ENCODE peak calls at places on chromosome 15, in six cellular contexts. I is esophagus muscularis mucosa, R is neural crest cell, H is astrocyte of the spinal cord, J is HFFc6, B is mesothelial cell of epicardium. S is an unnamed sample.
A peak's percentile ranks its signal among the peaks of the same experiment; 100 is the strongest.

GRCh38 chr15:92158426-92158825 is 235.3 kb upstream of the ST8SIA2 start:
- DNase-seq in I (no peak), B (no peak), R (no peak), H (no peak), J (no peak), S (no peak)

GRCh38 chr15:84633311-84634227 is 20.5 kb downstream of the WDR73 start:
- DNase-seq in J (peak; percentile 60), B (peak; percentile 58), H (peak; percentile 78), R (peak; percentile 54), I (peak; percentile 93), S (peak; percentile 55)

GRCh38 chr15:71888797-71889196 is 78.4 kb downstream of the NR2E3 start:
- DNase-seq in H (no peak), B (no peak), I (no peak), J (no peak), R (no peak), S (no peak)

GRCh38 chr15:75551076-75551475 is 28.0 kb downstream of the PTPN9 start:
- DNase-seq in B (no peak), H (no peak), R (no peak), I (no peak), J (no peak), S (no peak)

GRCh38 chr15:69149803-69150202 is 10.6 kb upstream of the GLCE start:
- DNase-seq in I (no peak), H (no peak), B (no peak), J (no peak), R (no peak), S (no peak)

GRCh38 chr15:24954783-24955548 is at the start of the genes SNRPN and SNURF:
- DNase-seq in R (peak; percentile 53), B (peak; percentile 42), H (peak; percentile 80), I (no peak), J (peak; percentile 67), S (peak; percentile 64)

GRCh38 chr15:101178414-101178813 is 73.4 kb downstream of the CHSY1 start:
- DNase-seq in J (no peak), I (no peak), B (no peak), R (no peak), H (no peak), S (no peak)

GRCh38 chr15:45521596-45522167 is 873 bp downstream of the SLC30A4 start:
- DNase-seq in I (no peak), R (no peak), J (no peak), B (no peak), H (peak; percentile 22), S (no peak)

GRCh38 chr15:37653018-37653417 is 281.4 kb upstream of the TMCO5A start:
- DNase-seq in J (no peak), R (no peak), I (no peak), B (no peak), H (no peak), S (no peak)

GRCh38 chr15:63892794-63893441 is 59.2 kb upstream of the HERC1 start:
- DNase-seq in R (no peak), H (no peak), I (no peak), J (no peak), B (no peak), S (peak; percentile 73)

GRCh38 chr15:63374686-63375520 is 6.7 kb downstream of the CA12 start:
- DNase-seq in R (no peak), J (peak; percentile 60), I (no peak), H (peak; percentile 87), B (no peak), S (no peak)

GRCh38 chr15:35963316-35963715 is 417.4 kb upstream of the DPH6 start:
- DNase-seq in R (no peak), B (no peak), H (no peak), I (no peak), J (no peak), S (no peak)

GRCh38 chr15:74820056-74820455 is 6.4 kb upstream of the CPLX3 start:
- DNase-seq in H (no peak), B (no peak), J (no peak), I (no peak), R (no peak), S (no peak)

GRCh38 chr15:42128476-42128875 is 28.0 kb downstream of the PLA2G4F start:
- DNase-seq in B (no peak), J (no peak), R (no peak), I (peak; percentile 62), H (no peak), S (no peak)

GRCh38 chr15:98375513-98376360 is 272.6 kb upstream of the IGF1R start:
- DNase-seq in J (no peak), H (no peak), B (no peak), I (no peak), R (no peak), S (no peak)

GRCh38 chr15:50315814-50316630 is 39.0 kb downstream of the GABPB1 start:
- DNase-seq in R (no peak), H (peak; percentile 62), J (peak; percentile 63), I (no peak), B (no peak), S (no peak)

GRCh38 chr15:50908209-50909043 is at the start of gene AP4E1:
- DNase-seq in R (peak; percentile 93), H (peak; percentile 96), B (peak; percentile 79), I (peak; percentile 99), J (peak; percentile 87), S (peak; percentile 95)

GRCh38 chr15:89385596-89386242 is 51.1 kb upstream of the POLG start:
- DNase-seq in B (no peak), R (no peak), H (peak; percentile 73), J (no peak), I (no peak), S (no peak)

GRCh38 chr15:98769867-98770266 is 121.5 kb downstream of the IGF1R start:
- DNase-seq in H (no peak), J (no peak), R (no peak), I (no peak), B (no peak), S (no peak)

GRCh38 chr15:68666812-68667450 is 88.1 kb downstream of the CORO2B start:
- DNase-seq in H (no peak), I (no peak), R (no peak), B (no peak), J (no peak), S (no peak)

GRCh38 chr15:90594297-90594696 is 64.6 kb downstream of the CRTC3 start:
- DNase-seq in H (no peak), B (no peak), J (no peak), I (peak; percentile 95), R (no peak), S (peak; percentile 62)

GRCh38 chr15:68187559-68187958 is 17.6 kb downstream of the CALML4 start:
- DNase-seq in R (no peak), H (peak; percentile 86), B (no peak), I (no peak), J (peak; percentile 67), S (no peak)

GRCh38 chr15:100788080-100788730 is 91.4 kb upstream of the ALDH1A3 start:
- DNase-seq in I (peak; percentile 87), J (no peak), R (no peak), B (no peak), H (no peak), S (no peak)

GRCh38 chr15:43966646-43967045 is 139.8 kb downstream of the WDR76 start:
- DNase-seq in B (no peak), H (no peak), R (no peak), J (peak; percentile 5), I (peak; percentile 26), S (no peak)

GRCh38 chr15:77143606-77144005 is 72.7 kb upstream of the TSPAN3 start:
- DNase-seq in B (no peak), I (no peak), H (peak; percentile 24), J (no peak), R (no peak), S (no peak)

GRCh38 chr15:38217788-38218609 is 34.6 kb upstream of the SPRED1 start:
- DNase-seq in I (no peak), H (peak; percentile 50), B (no peak), R (no peak), J (no peak), S (no peak)

GRCh38 chr15:82792068-82792467 is 13.8 kb downstream of the FSD2 start:
- DNase-seq in H (no peak), B (no peak), R (no peak), I (no peak), J (no peak), S (no peak)

GRCh38 chr15:63351170-63351569 is 30.5 kb downstream of the CA12 start:
- DNase-seq in R (no peak), B (no peak), H (no peak), J (no peak), I (no peak), S (no peak)

GRCh38 chr15:20294651-20295237 is 246.9 kb downstream of the GOLGA6L6 start:
- DNase-seq in I (no peak), B (no peak), R (no peak), H (no peak), J (no peak), S (peak; percentile 25)

GRCh38 chr15:66738116-66738515 is 36.1 kb downstream of the SMAD6 start:
- DNase-seq in J (no peak), H (no peak), R (no peak), B (no peak), I (no peak), S (no peak)

GRCh38 chr15:101027920-101028319 is 108.8 kb downstream of the LRRK1 start:
- DNase-seq in H (no peak), I (no peak), R (no peak), B (no peak), J (no peak), S (no peak)

DNA sequence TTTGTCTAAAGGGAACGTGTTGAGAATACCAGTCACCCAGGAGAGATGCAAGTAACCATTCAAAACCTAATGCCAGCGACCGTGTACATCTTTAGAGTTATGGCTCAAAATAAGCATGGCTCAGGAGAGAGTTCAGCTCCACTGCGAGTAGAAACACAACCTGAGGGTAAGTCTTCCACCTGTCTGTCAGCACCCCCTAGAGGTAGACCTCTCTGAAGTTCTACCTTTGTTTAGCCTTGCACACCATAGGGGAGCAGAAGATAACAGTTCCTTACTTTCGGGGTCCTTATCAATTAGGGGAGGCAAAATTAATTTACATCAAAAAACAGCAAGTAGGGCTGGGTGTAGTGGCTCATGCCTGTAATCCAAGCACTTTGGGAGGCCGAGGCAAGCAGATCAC is 124.4 kb downstream of the HCN4 start:
- DNase-seq in B (no peak), J (no peak), I (no peak), R (no peak), H (no peak), S (no peak)
- TF ChIP-seq CTCF in B (no peak), J (peak; percentile 45), I (no peak), R (peak; percentile 53), H (peak; percentile 31), S (no peak)

GRCh38 chr15:58377193-58377592 is 54.6 kb upstream of the LIPC start:
- DNase-seq in R (no peak), H (no peak), B (no peak), J (no peak), I (no peak), S (no peak)
- TF ChIP-seq CTCF in R (no peak), H (no peak), B (no peak), J (no peak), I (no peak), S (no peak)

GRCh38 chr15:31361764-31362120 is 35.1 kb downstream of the KLF13 start:
- DNase-seq in J (no peak), H (no peak), I (no peak), B (no peak), R (no peak), S (no peak)
- TF ChIP-seq CTCF in J (peak; percentile 11), H (no peak), I (no peak), B (no peak), R (no peak), S (no peak)

DNA sequence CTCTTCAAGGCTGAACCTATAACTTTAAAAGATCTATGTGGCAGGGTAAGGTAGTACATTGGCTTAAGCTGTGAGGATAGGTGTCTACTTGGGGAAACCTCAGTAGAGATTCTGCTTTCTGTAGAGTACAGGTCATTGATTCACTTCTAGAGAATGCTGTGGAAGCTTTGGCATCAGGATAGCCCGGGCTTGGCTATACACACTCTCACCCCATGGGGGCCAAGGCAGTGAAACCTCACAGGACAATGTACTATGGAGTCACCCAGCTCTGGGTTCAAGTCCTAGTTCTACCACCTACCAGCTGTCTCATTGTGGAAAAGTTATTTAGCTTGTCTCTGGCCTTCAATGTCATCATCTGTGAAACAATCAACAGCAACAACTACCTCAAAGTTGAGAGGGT is 9.0 kb downstream of the MTFMT start:
- DNase-seq in R (no peak), H (no peak), J (no peak), I (no peak), B (no peak), S (no peak)
- TF ChIP-seq CTCF in R (no peak), H (no peak), J (no peak), I (no peak), B (no peak), S (no peak)

S was measured in natural killer cell.